ENCODE peak calls at places on chromosome 3, in four cellular contexts. One of them, this sample, is unnamed.

GRCh38 chr3:178181784-178182183 is 354.5 kb upstream of the KCNMB2 start:
- DNase-seq in A549: no peak
- DNase-seq in K562: no peak
- DNase-seq in HepG2: no peak
- DNase-seq in this sample: no peak

GRCh38 chr3:191066669-191067068 is 132.4 kb upstream of the OSTN start:
- DNase-seq in A549: peak; percentile 2
- DNase-seq in K562: no peak
- DNase-seq in HepG2: no peak
- DNase-seq in this sample: peak; percentile 81

GRCh38 chr3:39180183-39180545 is 12.2 kb downstream of the XIRP1 start:
- DNase-seq in A549: no peak
- DNase-seq in K562: no peak
- DNase-seq in HepG2: no peak
- DNase-seq in this sample: no peak

GRCh38 chr3:11717301-11717700 is 73.6 kb upstream of the VGLL4 start:
- DNase-seq in A549: no peak
- DNase-seq in K562: no peak
- DNase-seq in HepG2: no peak
- DNase-seq in this sample: peak; percentile 39

GRCh38 chr3:14460342-14461005 is 58.1 kb downstream of the SLC6A6 start:
- DNase-seq in A549: no peak
- DNase-seq in K562: no peak
- DNase-seq in HepG2: no peak
- DNase-seq in this sample: peak; percentile 93

GRCh38 chr3:135907422-135908165 is 57.9 kb upstream of the PPP2R3A start:
- DNase-seq in A549: no peak
- DNase-seq in K562: no peak
- DNase-seq in HepG2: no peak
- DNase-seq in this sample: no peak

GRCh38 chr3:38124324-38125122 is 12.4 kb downstream of the ACAA1 start:
- DNase-seq in A549: no peak
- DNase-seq in K562: no peak
- DNase-seq in HepG2: no peak
- DNase-seq in this sample: no peak

GRCh38 chr3:49180116-49180515 is 8.7 kb downstream of the KLHDC8B start:
- DNase-seq in A549: no peak
- DNase-seq in K562: no peak
- DNase-seq in HepG2: no peak
- DNase-seq in this sample: no peak

GRCh38 chr3:15330031-15330596 is 2.3 kb downstream of the SH3BP5 start:
- DNase-seq in A549: no peak
- DNase-seq in K562: no peak
- DNase-seq in HepG2: no peak
- DNase-seq in this sample: peak; percentile 75

GRCh38 chr3:61846488-61846887 is 285.1 kb downstream of the PTPRG start:
- DNase-seq in A549: no peak
- DNase-seq in K562: no peak
- DNase-seq in HepG2: no peak
- DNase-seq in this sample: no peak

GRCh38 chr3:23111286-23111685 is 91.8 kb upstream of the UBE2E2 start:
- DNase-seq in A549: no peak
- DNase-seq in K562: no peak
- DNase-seq in HepG2: no peak
- DNase-seq in this sample: no peak

GRCh38 chr3:196218155-196218712 is 1.9 kb downstream of the SLC51A start:
- DNase-seq in A549: no peak
- DNase-seq in K562: no peak
- DNase-seq in HepG2: no peak
- DNase-seq in this sample: no peak

GRCh38 chr3:126557415-126557745 is 1.4 kb downstream of the C3orf22 start:
- DNase-seq in A549: no peak
- DNase-seq in K562: no peak
- DNase-seq in HepG2: no peak
- DNase-seq in this sample: no peak

GRCh38 chr3:114121996-114122709 is 56.7 kb downstream of the DRD3 start:
- DNase-seq in A549: no peak
- DNase-seq in K562: no peak
- DNase-seq in HepG2: no peak
- DNase-seq in this sample: peak; percentile 68

GRCh38 chr3:81395739-81396138 is 365.7 kb downstream of the GBE1 start:
- DNase-seq in A549: no peak
- DNase-seq in K562: peak; percentile 1
- DNase-seq in HepG2: peak; percentile 1
- DNase-seq in this sample: no peak

GRCh38 chr3:190892328-190893011 is 30.0 kb upstream of the GMNC start:
- DNase-seq in A549: no peak
- DNase-seq in K562: no peak
- DNase-seq in HepG2: no peak
- DNase-seq in this sample: no peak

GRCh38 chr3:172332256-172333041 is 115.8 kb downstream of the GHSR start:
- DNase-seq in A549: peak; percentile 24
- DNase-seq in K562: peak; percentile 59
- DNase-seq in HepG2: peak; percentile 57
- DNase-seq in this sample: peak; percentile 61

GRCh38 chr3:177810162-177810623 is 612.9 kb upstream of the TBL1XR1 start:
- DNase-seq in A549: peak; percentile 40
- DNase-seq in K562: no peak
- DNase-seq in HepG2: peak; percentile 61
- DNase-seq in this sample: peak; percentile 95

GRCh38 chr3:64945171-64945684 is 257.4 kb upstream of the ADAMTS9 start:
- DNase-seq in A549: no peak
- DNase-seq in K562: peak; percentile 8
- DNase-seq in HepG2: no peak
- DNase-seq in this sample: no peak

GRCh38 chr3:135097276-135097946 is 302.4 kb downstream of the EPHB1 start:
- DNase-seq in A549: no peak
- DNase-seq in K562: no peak
- DNase-seq in HepG2: no peak
- DNase-seq in this sample: no peak

GRCh38 chr3:126847061-126847460 is 135.9 kb upstream of the PLXNA1 start:
- DNase-seq in A549: no peak
- DNase-seq in K562: no peak
- DNase-seq in HepG2: no peak
- DNase-seq in this sample: no peak

GRCh38 chr3:132090921-132091320 is 56.1 kb upstream of the CPNE4 start:
- DNase-seq in A549: no peak
- DNase-seq in K562: no peak
- DNase-seq in HepG2: no peak
- DNase-seq in this sample: peak; percentile 1

GRCh38 chr3:14369675-14370669 is 32.4 kb upstream of the SLC6A6 start:
- DNase-seq in A549: peak; percentile 48
- DNase-seq in K562: no peak
- DNase-seq in HepG2: peak; percentile 41
- DNase-seq in this sample: no peak

GRCh38 chr3:54120657-54121403 is 1.5 kb upstream of the CACNA2D3 start:
- DNase-seq in A549: no peak
- DNase-seq in K562: no peak
- DNase-seq in HepG2: no peak
- DNase-seq in this sample: no peak

GRCh38 chr3:38084019-38084968 is 45.3 kb downstream of the DLEC1 start:
- DNase-seq in A549: peak; percentile 55
- DNase-seq in K562: peak; percentile 35
- DNase-seq in HepG2: peak; percentile 12
- DNase-seq in this sample: peak; percentile 19

DNA sequence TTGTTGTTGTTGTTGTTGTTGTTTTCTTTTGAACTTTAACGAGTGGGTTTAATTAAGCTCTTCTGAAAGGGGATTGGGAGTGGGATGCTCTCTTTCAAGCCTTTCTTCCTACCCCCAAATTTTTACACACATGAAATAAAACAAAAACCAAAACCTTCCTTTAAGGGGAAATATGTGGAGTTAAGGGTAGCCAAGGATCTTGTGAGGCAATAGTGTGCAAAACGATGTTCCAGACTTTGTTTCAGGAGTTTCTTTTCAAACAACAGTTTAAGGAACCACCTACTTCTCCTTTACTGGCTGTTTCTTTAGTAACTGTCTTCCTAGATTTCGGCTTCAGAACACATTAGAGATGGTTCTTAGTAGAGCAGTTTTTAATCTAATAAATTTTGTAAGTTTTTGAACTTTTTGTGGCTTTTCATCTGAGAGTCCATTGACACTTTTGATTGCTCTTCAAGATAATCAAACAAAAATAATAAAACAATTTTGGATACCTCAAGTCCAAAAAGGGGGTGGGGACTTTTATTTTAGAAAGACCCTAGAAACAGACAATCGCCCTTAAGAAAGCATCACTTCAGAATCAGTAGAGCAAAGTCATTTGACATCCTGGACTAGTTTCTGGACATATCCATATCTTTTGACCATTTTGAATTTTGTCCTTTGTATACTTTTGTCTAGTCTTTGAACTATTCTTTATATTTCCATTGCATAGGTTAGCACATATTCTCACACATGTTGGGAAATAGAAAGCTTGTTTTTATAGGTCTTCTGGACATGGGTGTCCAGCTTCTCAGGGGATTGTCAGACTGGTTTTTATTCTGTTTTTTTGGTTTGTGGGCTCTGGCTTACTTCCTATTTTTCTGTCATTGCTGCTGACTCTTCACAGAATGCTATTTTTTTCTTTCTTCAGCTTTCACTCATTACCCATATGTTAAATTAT is 6.0 kb downstream of the DIPK2A start:
- DNase-seq in A549: no peak
- DNase-seq in K562: no peak
- DNase-seq in HepG2: no peak
- DNase-seq in this sample: peak; percentile 41
- TF ChIP-seq MAZ in A549: no peak
- TF ChIP-seq MAZ in K562: no peak
- TF ChIP-seq MAZ in HepG2: no peak
- TF ChIP-seq MAZ in this sample: no peak

GRCh38 chr3:128770387-128770786 is 44.4 kb downstream of the RAB7A start:
- DNase-seq in A549: no peak
- DNase-seq in K562: no peak
- DNase-seq in HepG2: no peak
- DNase-seq in this sample: no peak

GRCh38 chr3:128775241-128775640 is 49.3 kb downstream of the RAB7A start:
- DNase-seq in A549: no peak
- DNase-seq in K562: no peak
- DNase-seq in HepG2: no peak
- DNase-seq in this sample: no peak

GRCh38 chr3:128781164-128781563 is 55.2 kb downstream of the RAB7A start:
- DNase-seq in A549: no peak
- DNase-seq in K562: no peak
- DNase-seq in HepG2: no peak
- DNase-seq in this sample: no peak

GRCh38 chr3:128780438-128780837 is 54.5 kb downstream of the RAB7A start:
- DNase-seq in A549: no peak
- DNase-seq in K562: no peak
- DNase-seq in HepG2: no peak
- DNase-seq in this sample: no peak

DNA sequence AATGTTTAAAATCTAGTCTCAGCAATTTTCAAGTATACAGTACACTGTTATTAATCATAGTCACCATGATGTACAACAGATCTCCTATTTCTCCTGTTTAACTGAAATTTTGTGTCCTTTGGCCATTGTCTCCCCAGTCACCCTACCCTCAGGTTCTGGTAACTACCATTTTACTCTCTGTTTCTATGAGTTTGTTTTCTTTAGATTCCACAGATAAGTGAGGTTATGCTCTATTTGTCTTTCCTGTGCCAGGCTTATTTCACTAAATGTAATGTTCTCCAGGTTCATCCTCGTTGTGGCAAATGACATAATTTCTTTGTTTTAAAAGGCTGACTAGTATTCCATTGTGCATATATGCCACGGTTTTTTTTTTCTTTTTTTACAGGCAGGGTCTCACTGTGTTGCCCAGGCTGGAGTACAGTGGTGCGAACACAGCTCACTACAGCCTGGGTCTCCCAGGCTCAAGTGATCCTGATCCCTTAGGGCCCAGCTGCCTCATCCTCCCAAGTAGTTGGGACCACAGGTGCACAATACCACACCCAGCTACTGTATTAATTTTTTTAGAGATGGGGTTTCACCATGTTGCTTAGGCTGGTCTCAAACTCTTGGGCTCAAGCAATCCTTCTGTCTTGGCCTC is 50.0 kb downstream of the RAB7A start:
- DNase-seq in A549: no peak
- DNase-seq in K562: no peak
- DNase-seq in HepG2: no peak
- DNase-seq in this sample: no peak
- TF ChIP-seq BHLHE40 in A549: no peak
- TF ChIP-seq BHLHE40 in K562: no peak
- TF ChIP-seq BHLHE40 in HepG2: no peak
- TF ChIP-seq BHLHE40 in this sample: no peak

DNA sequence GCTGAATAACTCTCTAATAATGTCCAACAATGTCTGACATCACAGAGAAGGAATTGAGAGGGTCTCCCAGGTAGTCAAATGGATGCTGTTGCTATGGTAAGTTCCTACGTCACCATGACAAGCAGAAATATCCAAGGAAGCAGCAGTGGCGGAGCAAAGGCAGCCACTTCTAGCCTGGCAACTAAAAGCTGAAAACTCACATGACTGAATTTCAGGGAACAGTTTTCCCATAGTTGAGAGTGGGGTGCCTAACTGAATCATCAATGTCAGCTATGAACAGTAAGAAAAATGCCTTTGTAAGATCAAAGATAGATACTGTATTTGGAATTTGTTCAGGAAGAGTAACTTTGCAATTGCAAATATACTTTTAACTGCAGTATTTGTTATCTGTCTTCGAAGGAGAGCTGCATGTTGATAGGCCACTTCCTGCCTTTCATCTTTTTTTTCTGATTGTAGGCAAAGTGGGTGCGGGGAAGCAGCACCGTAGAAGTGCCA is 161.7 kb downstream of the BBX start:
- DNase-seq in A549: no peak
- DNase-seq in K562: no peak
- DNase-seq in HepG2: peak; percentile 93
- DNase-seq in this sample: no peak
- TF ChIP-seq MAZ in A549: no peak
- TF ChIP-seq MAZ in K562: no peak
- TF ChIP-seq MAZ in HepG2: no peak
- TF ChIP-seq MAZ in this sample: no peak

DNA sequence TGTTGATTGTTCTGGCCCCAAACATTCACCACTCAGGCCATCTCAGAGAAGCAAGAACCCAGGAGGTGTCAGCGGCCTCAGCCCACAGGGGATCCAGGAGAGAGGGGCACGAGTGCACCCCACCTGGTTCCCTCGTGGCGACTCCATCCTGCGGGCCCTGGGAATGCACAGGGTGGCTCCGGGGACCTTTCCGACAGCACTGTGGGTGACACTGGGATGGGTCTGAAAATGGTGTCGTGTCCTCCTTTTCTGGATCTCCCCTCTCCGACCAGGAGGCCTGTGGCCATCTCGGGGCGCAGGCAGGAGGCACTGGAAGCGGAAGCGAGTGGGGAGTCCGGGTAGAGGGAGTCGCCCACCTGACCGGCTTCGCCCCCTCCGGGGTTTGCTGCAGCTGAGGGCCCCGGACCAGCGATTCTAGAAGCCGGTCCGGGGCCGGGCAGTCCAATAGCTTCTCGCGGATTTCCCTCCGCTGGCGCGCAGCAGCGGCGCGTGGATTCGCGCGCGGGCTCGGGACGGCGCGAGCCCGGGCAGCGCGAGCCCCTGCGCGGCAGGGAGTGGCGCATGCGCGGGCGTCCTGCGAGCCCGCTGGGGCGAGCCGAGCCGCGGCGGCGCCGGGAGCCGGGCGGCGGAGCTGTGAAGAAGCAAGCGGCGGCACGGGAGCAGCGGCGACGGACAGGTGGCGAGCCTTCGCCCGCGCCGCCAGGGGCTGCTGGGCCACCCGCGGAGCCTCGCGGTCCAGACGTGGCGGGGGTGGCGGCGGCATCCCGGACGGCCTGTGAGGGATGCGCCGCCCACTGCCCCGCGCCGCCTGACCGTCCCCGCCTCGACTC is at the start of gene DOCK3:
- DNase-seq in A549: peak; percentile 43
- DNase-seq in K562: peak; percentile 71
- DNase-seq in HepG2: no peak
- DNase-seq in this sample: peak; percentile 36
- TF ChIP-seq BHLHE40 in A549: no peak
- TF ChIP-seq BHLHE40 in K562: no peak
- TF ChIP-seq BHLHE40 in HepG2: peak; percentile 77
- TF ChIP-seq BHLHE40 in this sample: peak; percentile 73